ENCODE peak calls at places on chromosomes 7 and 10, in nine cellular contexts. Y is IMR-90, Z is body of pancreas, E is uterus, B is tibial nerve, G is sigmoid colon, L is adrenal gland, H is suprapubic skin, D is ovary. T is an unnamed sample.

GRCh38 chr10:103500481-103500880 is 7.0 kb downstream of the NEURL1 start:
- DNase-seq in H (no peak), Z (no peak), B (no peak), E (no peak), Y (no peak), G (peak; percentile 36), D (no peak), L (no peak), T (peak; percentile 18)

GRCh38 chr10:13792011-13792410 is 205.2 kb downstream of the PRPF18 start:
- DNase-seq in B (no peak), Y (no peak), D (no peak), G (no peak), H (no peak), Z (peak; percentile 55), E (no peak), L (peak; percentile 78), T (no peak)

GRCh38 chr10:36779238-36779846 is 346.1 kb upstream of the ANKRD30A start:
- DNase-seq in B (peak; percentile 66), Y (peak; percentile 81), E (peak; percentile 19), H (no peak), G (no peak), Z (peak; percentile 54), D (peak; percentile 28), L (peak; percentile 21), T (no peak)

GRCh38 chr10:122181055-122181732 is 89.9 kb upstream of the BTBD16 start:
- DNase-seq in E (no peak), L (no peak), D (no peak), Z (no peak), G (no peak), H (no peak), B (no peak), Y (peak; percentile 77), T (no peak)

GRCh38 chr7:75989726-75990388 is 4.5 kb downstream of the TMEM120A start:
- DNase-seq in Z (peak; percentile 69), D (peak; percentile 66), E (peak; percentile 35), L (peak; percentile 92), Y (no peak), H (peak; percentile 71), B (peak; percentile 48), G (peak; percentile 75), T (peak; percentile 69)

GRCh38 chr10:119770928-119771327 is 45.1 kb downstream of the INPP5F start:
- DNase-seq in G (no peak), Z (no peak), H (no peak), D (no peak), B (no peak), E (no peak), L (no peak), Y (no peak), T (no peak)

GRCh38 chr7:22671177-22671879 is 55.7 kb upstream of the IL6 start:
- DNase-seq in B (no peak), Y (peak; percentile 91), Z (no peak), H (no peak), D (no peak), G (no peak), L (no peak), E (no peak), T (no peak)

GRCh38 chr10:12194752-12195271 is 879 bp downstream of the NUDT5 start:
- DNase-seq in G (peak; percentile 79), Z (peak; percentile 35), E (peak; percentile 24), H (peak; percentile 66), B (peak; percentile 26), D (peak; percentile 30), Y (peak; percentile 31), L (peak; percentile 50), T (peak; percentile 82)

GRCh38 chr10:16967866-16968721 is 150.9 kb upstream of the RSU1 start:
- DNase-seq in G (peak; percentile 77), H (no peak), L (no peak), Y (peak; percentile 93), D (no peak), B (no peak), E (no peak), Z (peak; percentile 30), T (no peak)

GRCh38 chr10:16967000-16967865 is 150.0 kb upstream of the RSU1 start:
- DNase-seq in H (no peak), B (no peak), D (no peak), Y (peak; percentile 94), L (no peak), G (no peak), Z (no peak), E (no peak), T (no peak)

GRCh38 chr10:16964571-16965241 is 147.5 kb upstream of the RSU1 start:
- DNase-seq in L (no peak), B (no peak), D (no peak), Z (no peak), Y (no peak), E (no peak), G (no peak), H (no peak), T (no peak)

GRCh38 chr10:16965242-16965620 is 148.0 kb upstream of the RSU1 start:
- DNase-seq in L (no peak), Y (no peak), B (no peak), D (no peak), Z (no peak), E (no peak), G (no peak), H (no peak), T (no peak)

DNA sequence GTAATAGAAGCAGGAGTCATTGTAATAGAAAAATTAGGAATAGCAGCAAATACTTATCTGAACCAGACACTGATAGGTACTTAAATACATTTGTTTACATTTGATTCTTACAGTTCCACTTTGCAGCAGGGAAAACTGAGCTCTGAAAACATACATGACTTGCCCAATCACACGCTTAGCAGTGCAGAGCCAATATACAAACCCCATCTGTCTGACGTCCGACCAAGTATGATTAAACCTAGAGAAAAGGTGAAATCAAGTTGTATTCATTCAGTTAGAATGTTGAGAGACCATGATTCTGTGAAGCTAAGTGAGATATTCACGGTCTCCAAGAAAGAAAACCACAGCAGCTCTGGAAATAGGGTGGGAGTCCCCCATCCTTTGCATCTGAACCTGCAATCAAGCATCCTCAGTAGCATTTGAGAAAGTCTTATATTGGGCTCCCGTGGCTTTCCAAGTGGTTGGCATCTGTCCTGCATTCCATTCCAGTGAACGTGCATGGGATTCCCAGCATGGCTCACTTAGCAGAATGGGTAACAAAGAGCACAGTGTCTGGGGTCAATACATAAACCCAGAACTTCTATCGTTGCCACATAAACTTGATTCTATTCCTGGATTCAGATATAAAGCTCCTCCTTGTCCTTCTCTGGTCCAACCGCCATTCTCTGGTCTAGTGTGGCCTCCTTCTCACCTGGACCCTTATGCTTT is 148.7 kb upstream of the RSU1 start:
- DNase-seq in B (peak; percentile 47), Y (peak; percentile 99), E (no peak), G (peak; percentile 73), L (no peak), Z (peak; percentile 65), H (no peak), D (no peak), T (no peak)
- H3K4me1 ChIP-seq in B (peaks cover 49% of the 10 kb centered on the region), Y (peaks cover 18% of the 10 kb centered on the region), E (no peaks in the 10 kb centered on the region), G (no peaks in the 10 kb centered on the region), L (peaks cover 6% of the 10 kb centered on the region), Z (no peaks in the 10 kb centered on the region), H (peaks cover 32% of the 10 kb centered on the region), D (peaks cover 6% of the 10 kb centered on the region), T (peaks cover 29% of the 10 kb centered on the region)

DNA sequence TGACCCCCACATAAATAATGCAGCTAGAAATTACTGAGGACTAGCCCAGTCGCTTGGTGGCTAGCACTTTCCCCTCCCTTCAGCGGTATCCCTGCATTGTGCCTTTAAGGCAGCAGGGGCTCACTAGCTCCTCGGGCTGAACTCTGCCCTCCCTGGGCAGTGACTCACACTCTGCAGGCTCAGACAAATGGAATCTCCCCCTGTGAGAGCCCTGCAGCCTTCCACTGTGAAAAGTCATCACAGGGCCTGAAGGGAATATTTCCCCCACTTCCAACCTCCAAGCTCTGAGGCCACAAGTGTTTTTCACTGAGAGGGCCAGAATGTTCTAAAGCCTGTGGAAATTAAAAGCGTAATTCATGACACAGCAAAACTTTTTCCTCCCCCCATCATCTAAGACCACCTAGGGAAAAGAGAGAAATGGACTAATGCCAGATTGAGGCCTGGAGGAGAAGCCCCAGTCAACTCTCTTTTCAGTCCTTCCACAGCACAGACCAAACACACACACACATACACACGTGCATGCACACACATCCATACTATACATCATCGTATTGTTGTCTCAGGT is 93.6 kb upstream of the COL1A2 start:
- DNase-seq in D (peak; percentile 83), E (peak; percentile 88), L (peak; percentile 87), Y (peak; percentile 98), B (peak; percentile 63), H (peak; percentile 80), Z (peak; percentile 79), G (peak; percentile 91), T (no peak)
- H3K27ac ChIP-seq in D (peak overlapping the region; percentile 67), E (peak overlapping the region; percentile 86), L (peak overlapping the region; percentile 84), Y (peak overlapping the region; percentile 98), B (peak overlapping the region; percentile 55), H (peak overlapping the region; percentile 78), Z (peak overlapping the region; percentile 54), G (peak overlapping the region; percentile 89), T (peak overlapping the region; percentile 66)

DNA sequence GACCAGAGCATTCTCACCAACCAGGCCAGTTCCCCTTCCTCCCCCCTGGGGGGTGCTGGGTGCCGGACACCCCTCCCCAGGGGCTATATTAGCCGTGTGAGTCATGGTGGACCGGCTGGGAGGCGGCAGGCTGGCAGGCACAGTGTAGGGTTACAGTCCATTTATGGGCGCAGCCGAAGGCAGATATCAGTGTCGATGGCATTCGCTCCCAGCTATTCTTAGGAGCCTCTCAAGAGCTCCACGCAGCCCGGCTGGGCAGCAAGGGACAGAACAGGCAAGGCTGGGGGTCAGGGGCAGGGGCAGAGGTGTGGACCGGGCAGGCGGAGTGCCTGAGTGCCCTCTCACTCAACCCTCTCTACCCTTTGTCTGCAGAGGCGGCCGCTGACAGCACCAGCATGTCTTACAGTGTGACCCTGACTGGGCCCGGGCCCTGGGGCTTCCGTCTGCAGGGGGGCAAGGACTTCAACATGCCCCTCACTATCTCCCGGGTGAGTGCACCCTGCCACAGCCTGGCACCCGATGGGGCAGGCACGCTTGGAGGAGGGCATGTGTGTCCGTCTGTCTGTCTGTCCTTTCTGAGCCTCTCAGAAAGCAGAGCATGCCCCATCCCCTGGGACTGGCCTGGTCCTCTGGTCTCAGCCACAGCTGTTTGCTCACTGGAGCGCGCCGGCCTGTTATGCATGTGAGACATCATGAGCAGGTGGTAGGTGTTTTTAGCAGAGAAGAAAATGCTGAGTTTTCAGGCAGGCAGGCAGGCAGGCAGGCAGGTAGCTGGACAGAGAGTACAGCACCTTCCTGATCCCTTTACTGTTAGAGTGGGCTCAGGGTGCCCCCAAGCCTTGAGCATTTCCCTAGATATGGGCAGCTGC is at the start of gene LDB3:
- DNase-seq in G (peak; percentile 91), L (no peak), E (peak; percentile 77), Y (peak; percentile 73), B (no peak), H (no peak), D (no peak), Z (no peak), T (no peak)
- TF ChIP-seq POLR2A in G (peak; percentile 92), L (no peak), E (peak; percentile 12), Y (peak; percentile 30), B (no peak), H (no peak), D (no peak), Z (no peak), T (no peak)

DNA sequence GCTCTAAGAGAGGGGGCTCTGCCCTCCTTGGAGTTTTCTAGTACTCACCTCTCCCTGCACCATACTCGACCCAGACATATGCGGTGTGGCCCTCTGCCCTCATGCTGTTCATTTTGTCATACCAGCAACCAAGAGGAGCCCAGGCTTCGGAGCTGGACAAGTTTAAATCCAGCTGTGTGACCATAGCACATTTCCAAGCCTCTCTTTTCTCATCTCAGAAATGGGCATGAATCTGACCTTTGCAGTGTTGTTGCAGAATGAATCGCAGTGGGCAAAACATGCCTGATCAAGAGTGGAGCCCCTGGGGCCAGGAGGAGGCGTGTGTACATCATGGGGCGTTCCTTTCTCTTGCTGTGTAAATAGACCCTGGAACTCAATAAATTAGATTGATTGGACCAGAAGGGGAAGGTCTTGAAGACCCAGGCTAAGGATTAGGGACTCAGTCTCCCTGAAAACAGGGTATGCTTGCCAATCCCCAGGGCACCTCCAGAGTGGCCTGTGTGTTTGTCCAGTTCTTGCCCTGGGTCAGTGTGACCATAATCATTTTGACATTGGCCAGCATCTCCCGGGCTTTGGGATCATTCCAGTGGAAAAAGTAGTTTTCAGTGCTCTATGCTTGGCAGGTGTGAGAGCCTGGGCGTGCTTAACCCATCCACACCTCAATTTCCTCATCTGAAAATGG is 59.6 kb downstream of the ZMIZ1 start:
- DNase-seq in D (no peak), B (no peak), Y (no peak), Z (no peak), H (no peak), E (no peak), G (no peak), L (no peak), T (no peak)
- H3K4me1 ChIP-seq in D (peaks cover 43% of the 10 kb centered on the region), B (peaks cover 98% of the 10 kb centered on the region), Y (peaks cover 57% of the 10 kb centered on the region), Z (peaks cover 66% of the 10 kb centered on the region), H (peaks cover 44% of the 10 kb centered on the region), E (peaks cover 34% of the 10 kb centered on the region), G (no peaks in the 10 kb centered on the region), L (peaks cover 94% of the 10 kb centered on the region), T (peaks cover 98% of the 10 kb centered on the region)